ENCODE peak calls at places on chromosomes 13 and 19, in ten cellular contexts. Y is mesothelial cell of epicardium; D is NCI-H146; U is HFF-Myc; I is T-cell; W is effector CD4-positive, alpha-beta T cell; O is astrocyte of the spinal cord; P is ELF-1; R is fibroblast of lung; A is stimulated activated CD4-positive, alpha-beta T cell treated with anti-CD3 and anti-CD28 coated beads, Interleukin-2, amount 100 ng/mL, for 48 hours. M is an unnamed sample.

GRCh38 chr13:90443268-90443667 is 904.2 kb upstream of the MIR17HG start:
- DNase-seq in Y (no peak), D (no peak), U (no peak), I (no peak), W (no peak), O (no peak), P (no peak), R (peak; percentile 32), A (no peak), M (no peak)

GRCh38 chr13:77692746-77693448 is 4.6 kb upstream of the SLAIN1 start:
- DNase-seq in Y (no peak), D (no peak), U (no peak), I (no peak), W (no peak), O (no peak), P (no peak), R (peak; percentile 30), A (no peak), M (no peak)

GRCh38 chr19:407501-408440 is 1.2 kb downstream of the C2CD4C start:
- DNase-seq in Y (no peak), D (no peak), U (no peak), I (no peak), W (no peak), O (no peak), P (no peak), R (no peak), A (no peak), M (no peak)

GRCh38 chr19:51702103-51702753 is 9.1 kb downstream of the SPACA6 start:
- DNase-seq in Y (no peak), D (no peak), U (no peak), I (no peak), W (no peak), O (peak; percentile 55), P (peak; percentile 87), R (peak; percentile 39), A (peak; percentile 36), M (peak; percentile 77)

GRCh38 chr13:25109341-25109740 is 13.4 kb downstream of the PABPC3 start:
- DNase-seq in Y (no peak), D (no peak), U (no peak), I (no peak), W (no peak), O (no peak), P (no peak), R (peak; percentile 12), A (no peak), M (peak; percentile 24)

GRCh38 chr13:112958127-112958989 is 10.7 kb upstream of the MCF2L start:
- DNase-seq in Y (no peak), D (no peak), U (no peak), I (no peak), W (no peak), O (no peak), P (no peak), R (no peak), A (no peak), M (no peak)

GRCh38 chr19:14758816-14759215 is 19.5 kb downstream of the ADGRE2 start:
- DNase-seq in Y (no peak), D (peak; percentile 94), U (no peak), I (no peak), W (no peak), O (no peak), P (peak; percentile 82), R (no peak), A (no peak), M (no peak)

GRCh38 chr19:28914173-28914572 is 298.8 kb downstream of the UQCRFS1 start:
- DNase-seq in Y (no peak), D (no peak), U (no peak), I (no peak), W (no peak), O (no peak), P (no peak), R (no peak), A (no peak), M (no peak)

GRCh38 chr13:106906431-106906996 is 338.6 kb upstream of the ARGLU1 start:
- DNase-seq in Y (no peak), D (no peak), U (no peak), I (no peak), W (no peak), O (no peak), P (no peak), R (no peak), A (no peak), M (no peak)

GRCh38 chr13:22040810-22041364 is 370.0 kb downstream of the FGF9 start:
- DNase-seq in Y (no peak), D (no peak), U (no peak), I (no peak), W (no peak), O (no peak), P (peak; percentile 95), R (no peak), A (no peak), M (no peak)

GRCh38 chr13:80923907-80924306 is 583.0 kb upstream of the SPRY2 start:
- DNase-seq in Y (no peak), D (no peak), U (no peak), I (no peak), W (no peak), O (peak; percentile 2), P (no peak), R (no peak), A (no peak), M (no peak)

GRCh38 chr19:50252111-50252886 is 48.9 kb downstream of the MYH14 start:
- DNase-seq in Y (no peak), D (no peak), U (no peak), I (no peak), W (no peak), O (no peak), P (peak; percentile 86), R (peak; percentile 3), A (peak; percentile 41), M (no peak)

GRCh38 chr19:2309734-2310362 is 1.9 kb upstream of the LINGO3 start:
- DNase-seq in Y (no peak), D (no peak), U (no peak), I (no peak), W (no peak), O (peak; percentile 45), P (no peak), R (peak; percentile 54), A (no peak), M (no peak)

GRCh38 chr19:38079926-38080380 is 144.1 kb downstream of the DPF1 start:
- DNase-seq in Y (no peak), D (peak; percentile 97), U (peak; percentile 76), I (no peak), W (no peak), O (peak; percentile 89), P (no peak), R (peak; percentile 96), A (no peak), M (peak; percentile 84)

GRCh38 chr13:102817907-102818306 is 19.0 kb downstream of the BIVM start:
- DNase-seq in Y (no peak), D (no peak), U (no peak), I (no peak), W (no peak), O (peak; percentile 27), P (no peak), R (peak; percentile 66), A (no peak), M (no peak)

GRCh38 chr19:7829162-7829520 is 877 bp upstream of the EVI5L start:
- DNase-seq in Y (no peak), D (no peak), U (no peak), I (no peak), W (no peak), O (no peak), P (no peak), R (no peak), A (no peak), M (no peak)

GRCh38 chr19:2716275-2716650 is 4.9 kb downstream of the DIRAS1 start:
- DNase-seq in Y (no peak), D (no peak), U (no peak), I (no peak), W (no peak), O (no peak), P (no peak), R (no peak), A (no peak), M (no peak)

GRCh38 chr13:66565261-66565660 is 664.9 kb downstream of the PCDH9 start:
- DNase-seq in Y (no peak), D (no peak), U (no peak), I (no peak), W (no peak), O (no peak), P (no peak), R (no peak), A (no peak), M (no peak)

GRCh38 chr19:54206030-54206830 is 5.6 kb downstream of the RPS9 start:
- DNase-seq in Y (no peak), D (no peak), U (no peak), I (no peak), W (no peak), O (no peak), P (no peak), R (no peak), A (no peak), M (no peak)

GRCh38 chr19:16456652-16457194 is 15.0 kb downstream of the EPS15L1 start:
- DNase-seq in Y (no peak), D (no peak), U (no peak), I (no peak), W (no peak), O (no peak), P (no peak), R (no peak), A (no peak), M (no peak)

GRCh38 chr13:86757236-86757978 is 913.8 kb upstream of the SLITRK5 start:
- DNase-seq in Y (no peak), D (no peak), U (no peak), I (peak; percentile 12), W (no peak), O (peak; percentile 46), P (no peak), R (peak; percentile 19), A (no peak), M (no peak)

GRCh38 chr19:41930926-41931592 is 2.8 kb upstream of the ERFL start:
- DNase-seq in Y (no peak), D (peak; percentile 77), U (no peak), I (no peak), W (no peak), O (no peak), P (peak; percentile 60), R (no peak), A (no peak), M (no peak)

GRCh38 chr19:40006273-40006691 is 9.4 kb downstream of the ZNF546 start:
- DNase-seq in Y (no peak), D (no peak), U (peak; percentile 73), I (no peak), W (no peak), O (peak; percentile 89), P (no peak), R (peak; percentile 87), A (no peak), M (peak; percentile 23)

GRCh38 chr13:54210397-54211050 is 1181.9 kb downstream of the OLFM4 start:
- DNase-seq in Y (no peak), D (no peak), U (no peak), I (no peak), W (no peak), O (no peak), P (peak; percentile 55), R (no peak), A (no peak), M (no peak)

GRCh38 chr19:55178781-55179569 is 1.1 kb downstream of the SYT5 start:
- DNase-seq in Y (peak; percentile 65), D (peak; percentile 94), U (no peak), I (peak; percentile 96), W (peak; percentile 97), O (peak; percentile 72), P (peak; percentile 89), R (peak; percentile 80), A (peak; percentile 82), M (peak; percentile 83)

GRCh38 chr19:16351133-16351809 is 26.6 kb downstream of the KLF2 start:
- DNase-seq in Y (no peak), D (no peak), U (peak; percentile 16), I (no peak), W (no peak), O (no peak), P (peak; percentile 32), R (peak; percentile 48), A (no peak), M (no peak)

GRCh38 chr13:28659611-28659970 is 661 bp downstream of the POMP start:
- DNase-seq in Y (no peak), D (no peak), U (no peak), I (no peak), W (peak; percentile 6), O (peak; percentile 52), P (no peak), R (peak; percentile 72), A (no peak), M (peak; percentile 81)

GRCh38 chr13:66826398-66826797 is 403.7 kb downstream of the PCDH9 start:
- DNase-seq in Y (no peak), D (no peak), U (no peak), I (no peak), W (no peak), O (no peak), P (no peak), R (no peak), A (no peak), M (no peak)

M was measured in amniotic epithelial cell.